ENCODE peak calls at places on chromosomes 13 and 19, in six cellular contexts. P, N, E, S, G and J are unnamed samples.

GRCh38 chr19:57191141-57192063 is at the start of gene ZNF264:
- DNase-seq in P (peak), N (no peak), E (peak), S (peak), G (peak), J (peak)

GRCh38 chr13:61142506-61142905 is 273.1 kb downstream of the PCDH20 start:
- DNase-seq in P (no peak), N (no peak), E (no peak), S (no peak), G (no peak), J (no peak)

GRCh38 chr19:40298026-40298425 is 12.9 kb upstream of the AKT2 start:
- DNase-seq in P (no peak), N (no peak), E (no peak), S (no peak), G (no peak), J (no peak)

GRCh38 chr13:34733720-34734119 is 208.3 kb upstream of the NBEA start:
- DNase-seq in P (no peak), N (no peak), E (peak), S (no peak), G (no peak), J (no peak)

GRCh38 chr13:70732611-70733010 is 624.4 kb upstream of the KLHL1 start:
- DNase-seq in P (no peak), N (no peak), E (no peak), S (no peak), G (no peak), J (no peak)

GRCh38 chr13:38415233-38415632 is 65.6 kb downstream of the UFM1 start:
- DNase-seq in P (no peak), N (no peak), E (peak), S (no peak), G (no peak), J (no peak)

GRCh38 chr19:47541507-47541906 is 26.6 kb upstream of the NAPA start:
- DNase-seq in P (no peak), N (no peak), E (no peak), S (no peak), G (no peak), J (peak)

GRCh38 chr13:114112826-114113322 is 19.5 kb downstream of the RASA3 start:
- DNase-seq in P (peak), N (no peak), E (no peak), S (no peak), G (no peak), J (no peak)

GRCh38 chr19:53157601-53158000 is 1.3 kb downstream of the ZNF347 start:
- DNase-seq in P (no peak), N (peak), E (peak), S (no peak), G (no peak), J (no peak)

GRCh38 chr19:45358213-45358792 is 12.1 kb downstream of the ERCC2 start:
- DNase-seq in P (no peak), N (no peak), E (no peak), S (no peak), G (no peak), J (no peak)

GRCh38 chr13:28137556-28137955 is 789 bp upstream of the PAN3 start:
- DNase-seq in P (no peak), N (no peak), E (no peak), S (no peak), G (no peak), J (no peak)

GRCh38 chr13:43579321-43579720 is 207.5 kb downstream of the ENOX1 start:
- DNase-seq in P (no peak), N (no peak), E (no peak), S (no peak), G (no peak), J (no peak)

DNA sequence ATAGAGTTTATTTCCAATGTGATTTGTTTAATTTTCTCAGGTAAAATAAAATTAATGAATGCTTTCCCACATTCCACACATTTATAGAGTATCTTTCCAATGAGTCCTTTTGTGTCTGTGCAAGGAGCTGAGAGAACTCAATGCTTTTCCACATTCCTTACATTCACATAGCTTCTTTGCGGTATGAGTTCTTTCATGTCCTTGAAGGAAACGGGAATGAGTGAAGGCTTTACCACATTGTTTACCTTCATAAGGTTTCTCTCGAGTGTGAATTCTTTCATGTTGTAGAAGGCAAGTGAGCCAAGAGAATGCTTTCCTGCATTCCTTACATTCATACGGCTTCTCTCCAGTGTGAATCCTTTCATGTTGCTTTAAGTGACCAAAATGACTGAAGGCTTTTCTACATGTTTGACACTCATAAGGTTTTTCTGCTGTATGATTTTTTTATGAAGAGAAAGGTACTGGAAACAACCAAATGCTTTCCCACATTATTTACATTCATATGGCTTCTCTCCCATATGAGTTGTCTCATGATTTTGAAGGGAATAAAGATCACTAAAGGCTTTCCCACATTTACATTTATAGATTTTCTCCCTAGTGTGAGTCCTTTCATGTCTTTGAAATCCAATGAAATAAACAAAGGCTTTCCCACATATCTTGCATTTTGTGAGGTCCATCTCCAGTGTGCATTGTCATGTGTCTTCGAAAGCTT is 14.4 kb upstream of the ZNF442 start:
- DNase-seq in P (no peak), N (no peak), E (no peak), S (no peak), G (no peak), J (no peak)
- H3K4me3 ChIP-seq in P (no peak), N (no peak), E (no peak), S (no peak), G (no peak), J (no peak)

GRCh38 chr19:3368441-3368795 is 2.0 kb downstream of the NFIC start:
- DNase-seq in P (no peak), N (no peak), E (no peak), S (no peak), G (no peak), J (no peak)
- H3K4me3 ChIP-seq in P (peak), N (peak), E (peak), S (peak), G (no peak), J (no peak)

DNA sequence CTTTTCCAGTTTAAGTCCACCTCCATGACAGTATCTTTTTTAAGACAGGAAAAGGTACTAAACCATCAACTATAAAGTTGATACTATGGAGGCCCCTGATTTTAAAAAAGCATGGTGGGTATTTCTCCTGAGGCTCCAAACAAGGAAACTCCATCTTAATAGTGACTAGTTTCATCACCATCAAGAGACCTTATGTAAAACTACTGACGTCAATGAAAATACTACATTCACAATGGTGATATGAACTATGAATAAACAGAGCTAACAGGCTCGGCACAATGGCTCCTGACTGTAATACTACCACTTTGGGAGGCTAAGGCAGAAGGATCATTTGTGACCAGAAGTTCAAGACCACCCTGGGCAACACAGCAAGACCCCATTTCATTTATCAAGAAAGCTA is 162.7 kb downstream of the KLF12 start:
- DNase-seq in P (no peak), N (no peak), E (no peak), S (no peak), G (no peak), J (no peak)
- H3K4me3 ChIP-seq in P (no peak), N (no peak), E (no peak), S (no peak), G (no peak), J (no peak)

GRCh38 chr19:1069009-1069779 is 2.2 kb downstream of the ARHGAP45 start:
- DNase-seq in P (peak), N (no peak), E (no peak), S (no peak), G (no peak), J (peak)
- H3K4me3 ChIP-seq in P (peak), N (no peak), E (no peak), S (no peak), G (no peak), J (peak)

GRCh38 chr19:38304352-38304865 is 358 bp downstream of the C19orf33 start:
- DNase-seq in P (no peak), N (no peak), E (no peak), S (no peak), G (no peak), J (no peak)

GRCh38 chr19:38303517-38304351 is at the start of gene C19orf33:
- DNase-seq in P (peak), N (no peak), E (no peak), S (no peak), G (no peak), J (no peak)

GRCh38 chr19:38306236-38306635 is 2.2 kb downstream of the C19orf33 start:
- DNase-seq in P (no peak), N (no peak), E (no peak), S (no peak), G (no peak), J (no peak)

GRCh38 chr19:38307076-38307475 is 3.0 kb downstream of the C19orf33 start:
- DNase-seq in P (no peak), N (no peak), E (no peak), S (no peak), G (no peak), J (no peak)

GRCh38 chr19:38304866-38305429 is 897 bp downstream of the C19orf33 start:
- DNase-seq in P (peak), N (peak), E (no peak), S (no peak), G (peak), J (no peak)
- H3K4me3 ChIP-seq in P (peak), N (no peak), E (no peak), S (no peak), G (no peak), J (no peak)

GRCh38 chr19:9427941-9428340 is 7.4 kb downstream of the ZNF266 start:
- DNase-seq in P (no peak), N (no peak), E (no peak), S (no peak), G (no peak), J (no peak)
- H3K4me3 ChIP-seq in P (no peak), N (no peak), E (no peak), S (no peak), G (no peak), J (no peak)

DNA sequence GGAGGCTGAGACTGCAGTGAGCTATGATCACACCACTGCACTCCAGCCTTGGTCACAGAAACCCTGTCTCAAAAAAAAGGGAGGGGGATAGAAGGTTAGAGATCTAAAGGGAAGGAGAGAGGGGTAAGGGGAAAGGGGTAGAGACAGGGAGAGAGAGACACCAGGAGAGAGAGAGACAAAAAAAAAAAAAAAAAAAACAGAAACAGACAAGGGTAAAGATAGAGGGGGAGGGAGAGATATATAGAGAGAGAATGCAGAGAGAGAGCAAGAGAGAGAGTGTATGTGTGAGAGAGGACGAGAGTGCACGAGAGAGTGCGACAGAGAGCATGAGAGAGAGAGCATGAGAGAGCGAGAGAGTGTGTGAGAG is 4.2 kb downstream of the CD70 start:
- DNase-seq in P (no peak), N (no peak), E (no peak), S (no peak), G (no peak), J (no peak)
- H3K4me3 ChIP-seq in P (no peak), N (peak), E (no peak), S (no peak), G (no peak), J (peak)